ENCODE peak calls at places on chromosome 16, in four cellular contexts. N is cardiac muscle cell, I is retinal pigment epithelial cell, Y is OCI-LY7. R is an unnamed sample.

GRCh38 chr16:81429045-81429521 is 15.5 kb upstream of the CMIP start:
- DNase-seq in N (peak), I (no peak), Y (peak), R (no peak)

GRCh38 chr16:4454618-4455017 is 19.8 kb downstream of the NMRAL1 start:
- DNase-seq in Y (no peak), N (peak), I (no peak), R (no peak)

GRCh38 chr16:49441366-49441780 is 67.8 kb downstream of the C16orf78 start:
- DNase-seq in Y (peak), N (peak), I (no peak), R (no peak)

GRCh38 chr16:57889960-57890751 is 80.8 kb downstream of the CNGB1 start:
- DNase-seq in I (no peak), N (peak), Y (no peak), R (no peak)

GRCh38 chr16:80931985-80932720 is 74.5 kb downstream of the CMC2 start:
- DNase-seq in N (peak), Y (no peak), I (peak), R (no peak)

GRCh38 chr16:23408242-23409201 is 44.5 kb downstream of the COG7 start:
- DNase-seq in Y (no peak), I (no peak), N (peak), R (peak)

GRCh38 chr16:51359141-51359960 is 208.3 kb upstream of the SALL1 start:
- DNase-seq in N (no peak), I (no peak), Y (no peak), R (no peak)

GRCh38 chr16:87956771-87957279 is 5.6 kb downstream of the BANP start:
- DNase-seq in Y (peak), I (no peak), N (peak), R (no peak)

GRCh38 chr16:25011891-25012499 is 3.2 kb downstream of the ARHGAP17 start:
- DNase-seq in I (no peak), N (no peak), Y (no peak), R (no peak)

GRCh38 chr16:78192734-78193133 is 93.3 kb downstream of the WWOX start:
- DNase-seq in I (no peak), Y (no peak), N (no peak), R (no peak)

GRCh38 chr16:31009120-31009519 is 1.3 kb downstream of the STX1B start:
- DNase-seq in N (no peak), Y (no peak), I (no peak), R (no peak)

GRCh38 chr16:30567991-30568638 is 3.4 kb downstream of the ZNF688 start:
- DNase-seq in I (no peak), N (peak), Y (peak), R (peak)

GRCh38 chr16:19094542-19095365 is 19.0 kb upstream of the ITPRIPL2 start:
- DNase-seq in Y (peak), N (no peak), I (no peak), R (no peak)

GRCh38 chr16:74160759-74161158 is 135.9 kb upstream of the PSMD7 start:
- DNase-seq in Y (no peak), I (no peak), N (no peak), R (no peak)
- H3K4me3 ChIP-seq in Y (no peak), I (no peak), N (no peak), R (no peak)

GRCh38 chr16:64866026-64866425 is 255.8 kb downstream of the CDH11 start:
- DNase-seq in N (no peak), I (no peak), Y (no peak), R (no peak)
- TF ChIP-seq CTCF in N (no peak), I (no peak), Y (no peak), R (no peak)

GRCh38 chr16:46886764-46887523 is 2.8 kb downstream of the GPT2 start:
- DNase-seq in N (no peak), I (no peak), Y (no peak), R (no peak)

GRCh38 chr16:46885960-46886763 is 2.0 kb downstream of the GPT2 start:
- DNase-seq in I (peak), N (peak), Y (no peak), R (no peak)

GRCh38 chr16:46889245-46889941 is 5.2 kb downstream of the GPT2 start:
- DNase-seq in Y (no peak), I (no peak), N (no peak), R (no peak)

GRCh38 chr16:46889942-46890300 is 5.8 kb downstream of the GPT2 start:
- DNase-seq in I (no peak), Y (peak), N (no peak), R (no peak)

GRCh38 chr16:46887524-46887854 is 3.3 kb downstream of the GPT2 start:
- DNase-seq in Y (no peak), N (no peak), I (no peak), R (no peak)
- H3K4me3 ChIP-seq in Y (no peak), N (no peak), I (no peak), R (no peak)

GRCh38 chr16:2151188-2152091 is 3.0 kb downstream of the RAB26 start:
- DNase-seq in Y (peak), I (no peak), N (no peak), R (no peak)

GRCh38 chr16:2154533-2155090 is 970 bp upstream of the TRAF7 start:
- DNase-seq in I (no peak), N (no peak), Y (peak), R (no peak)

GRCh38 chr16:2150418-2151187 is 2.2 kb downstream of the RAB26 start:
- DNase-seq in I (no peak), Y (peak), N (peak), R (no peak)

GRCh38 chr16:2155091-2156024 is at the start of gene TRAF7:
- DNase-seq in I (peak), Y (peak), N (peak), R (peak)

DNA sequence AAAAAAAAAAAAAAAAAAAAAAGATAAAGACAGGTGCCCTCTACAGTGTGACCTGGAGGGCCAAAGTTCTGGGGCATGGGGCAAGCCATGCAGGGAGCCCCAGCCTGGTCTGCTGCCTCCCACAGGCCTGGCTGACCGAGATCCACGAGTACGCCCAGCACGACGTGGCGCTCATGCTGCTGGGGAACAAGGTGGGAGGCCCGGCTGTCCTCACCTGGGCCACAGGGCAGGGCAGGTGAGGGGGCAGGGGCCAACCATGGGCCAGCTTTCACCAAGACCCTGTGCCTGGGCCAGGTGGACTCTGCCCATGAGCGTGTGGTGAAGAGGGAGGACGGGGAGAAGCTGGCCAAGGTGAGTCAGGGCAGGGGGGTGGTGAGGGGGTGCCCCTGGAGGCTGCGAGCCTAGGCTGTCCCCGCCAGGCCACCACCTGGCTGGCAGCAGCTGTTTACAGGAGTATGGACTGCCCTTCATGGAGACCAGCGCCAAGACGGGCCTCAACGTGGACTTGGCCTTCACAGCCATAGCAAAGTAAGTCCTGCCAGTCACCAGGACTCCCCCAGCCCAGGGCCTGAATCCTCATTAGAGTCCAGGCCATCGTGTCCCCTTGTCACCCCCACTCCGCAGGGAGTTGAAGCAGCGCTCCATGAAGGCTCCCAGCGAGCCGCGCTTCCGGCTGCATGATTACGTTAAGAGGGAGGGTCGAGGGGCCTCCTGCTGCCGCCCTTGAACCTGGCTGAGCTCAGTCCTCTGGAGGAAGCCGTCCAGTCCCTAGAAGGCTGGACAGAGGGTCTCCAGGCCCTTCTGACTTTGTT is 2.7 kb upstream of the TRAF7 start:
- DNase-seq in N (peak), I (no peak), Y (peak), R (no peak)
- TF ChIP-seq CTCF in N (no peak), I (no peak), Y (peak), R (no peak)

DNA sequence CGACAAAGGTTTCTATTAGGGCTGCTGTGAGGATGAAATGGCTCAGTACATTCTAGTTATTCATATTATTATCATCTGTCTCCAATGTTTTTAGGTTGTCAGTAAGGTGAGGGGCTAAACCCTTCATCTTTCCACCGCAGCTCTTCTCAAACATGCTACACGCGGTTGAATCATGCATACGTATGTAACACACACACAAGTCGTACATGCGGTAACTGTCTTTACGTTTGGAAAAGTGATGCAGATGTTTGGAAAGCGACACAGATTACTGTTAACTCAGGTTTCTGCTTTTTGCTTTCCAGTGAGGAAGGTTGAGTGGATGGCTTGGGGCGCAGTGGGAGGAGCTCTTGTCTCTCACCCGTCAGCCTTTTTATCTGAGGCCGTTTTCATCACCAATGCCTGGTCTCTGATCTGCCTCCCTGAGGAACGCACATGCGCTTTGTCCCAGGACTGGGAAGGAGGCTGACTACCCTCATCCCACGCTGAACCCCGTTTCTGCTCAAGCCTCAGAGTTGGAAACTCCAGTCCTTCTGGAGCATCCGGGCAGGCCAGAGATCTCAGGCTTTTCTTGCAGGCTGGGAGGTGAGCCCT is 3.2 kb upstream of the FOXL1 start:
- DNase-seq in Y (no peak), N (no peak), I (no peak), R (no peak)
- H3K4me3 ChIP-seq in Y (no peak), N (peak), I (peak), R (no peak)

GRCh38 chr16:20676867-20677266 is 20.6 kb downstream of the ACSM1 start:
- DNase-seq in N (no peak), I (no peak), Y (no peak), R (no peak)
- TF ChIP-seq CTCF in N (no peak), I (no peak), Y (no peak), R (no peak)

GRCh38 chr16:53515811-53516210 is 12.8 kb upstream of the AKTIP start:
- DNase-seq in Y (no peak), N (peak), I (no peak), R (no peak)

GRCh38 chr16:53519417-53520091 is 16.5 kb upstream of the AKTIP start:
- DNase-seq in Y (no peak), I (no peak), N (no peak), R (no peak)

GRCh38 chr16:53515259-53515658 is 12.2 kb upstream of the AKTIP start:
- DNase-seq in Y (no peak), I (no peak), N (peak), R (no peak)

GRCh38 chr16:53517851-53518250 is 14.8 kb upstream of the AKTIP start:
- DNase-seq in I (no peak), Y (no peak), N (no peak), R (no peak)

GRCh38 chr16:53518550-53519416 is 15.8 kb upstream of the AKTIP start:
- DNase-seq in N (peak), I (no peak), Y (peak), R (no peak)
- H3K4me3 ChIP-seq in N (no peak), I (no peak), Y (peak), R (no peak)